ENCODE peak calls at places on chromosomes 11 and 22, in eight cellular contexts. T is T1000; I is stimulated activated CD8-positive, alpha-beta memory T cell treated with anti-CD3 and anti-CD28 coated beads, Interleukin-12 subunit alpha, Interleukin-12 subunit beta, amount 100 ng/mL, for 1 hour; H is GM12892; V is HT-29; A is stimulated activated CD4-positive, alpha-beta T cell treated with anti-CD3 and anti-CD28 coated beads, Interleukin-2, amount 100 ng/mL, for 48 hours; Q is heart right ventricle; R is occipital lobe. F is an unnamed sample.
A peak's percentile ranks its signal among the peaks of the same experiment; 100 is the strongest.

GRCh38 chr22:50674606-50675552 is 2.3 kb downstream of the SHANK3 start:
- DNase-seq in A (no peak), T (no peak), H (peak; percentile 23), Q (no peak), V (peak; percentile 20), I (no peak), R (no peak), F (peak; percentile 49)

GRCh38 chr22:32619614-32620426 is 145.2 kb downstream of the FBXO7 start:
- DNase-seq in R (no peak), V (no peak), I (no peak), Q (no peak), T (peak; percentile 57), H (no peak), A (no peak), F (peak; percentile 11)

GRCh38 chr11:20102393-20102792 is 57.9 kb downstream of the DBX1 start:
- DNase-seq in T (no peak), I (no peak), H (no peak), V (no peak), A (no peak), Q (peak; percentile 29), R (no peak), F (no peak)

GRCh38 chr11:102345923-102346322 is 1.1 kb upstream of the BIRC2 start:
- DNase-seq in I (no peak), R (peak; percentile 3), T (no peak), A (no peak), V (peak; percentile 16), H (no peak), Q (no peak), F (no peak)

GRCh38 chr11:27277843-27278242 is 85.2 kb downstream of the CCDC34 start:
- DNase-seq in T (no peak), H (no peak), I (no peak), V (no peak), A (no peak), R (no peak), Q (no peak), F (no peak)

GRCh38 chr11:12005061-12005460 is 3.4 kb downstream of the DKK3 start:
- DNase-seq in Q (no peak), V (no peak), T (no peak), R (no peak), I (no peak), H (no peak), A (no peak), F (no peak)

GRCh38 chr11:113464416-113464815 is 10.8 kb downstream of the DRD2 start:
- DNase-seq in V (no peak), A (no peak), H (no peak), R (no peak), I (no peak), T (no peak), Q (no peak), F (no peak)

GRCh38 chr11:7638710-7639642 is 34.3 kb downstream of the CYB5R2 start:
- DNase-seq in T (no peak), I (no peak), H (no peak), Q (no peak), R (no peak), A (no peak), V (no peak), F (no peak)

GRCh38 chr22:37331034-37331428 is 48.7 kb downstream of the CYTH4 start:
- DNase-seq in A (no peak), H (no peak), Q (no peak), V (no peak), T (no peak), R (peak; percentile 35), I (no peak), F (no peak)

GRCh38 chr11:85742348-85742747 is 56.4 kb upstream of the CCDC89 start:
- DNase-seq in A (no peak), R (no peak), V (no peak), Q (no peak), H (no peak), I (no peak), T (no peak), F (no peak)

GRCh38 chr22:48800036-48800885 is 1027.4 kb downstream of the BRD1 start:
- DNase-seq in R (no peak), Q (no peak), T (no peak), H (no peak), I (no peak), V (no peak), A (no peak), F (no peak)

GRCh38 chr11:62456630-62457029 is 37.8 kb downstream of the SCGB1A1 start:
- DNase-seq in R (no peak), I (no peak), A (no peak), T (no peak), Q (no peak), V (peak; percentile 55), H (no peak), F (no peak)

F was measured in keratinocyte.